ENCODE peak calls at places on chromosomes 3 and 15, in eight cellular contexts. Y is astrocyte of the hippocampus; V is NCI-H1436; G is HAP-1; T is KBM-7; Q is M059J; N is activated T-cell treated with anti-CD3 and anti-CD28 coated beads, Interleukin-2, amount 50 U/mL, for 72 hours; L is Right ventricle myocardium superior. R is an unnamed sample.

GRCh38 chr3:45904931-45905330 is 18.6 kb downstream of the CCR9 start:
- DNase-seq in Y (no peak), V (no peak), G (no peak), T (no peak), Q (no peak), N (peak; percentile 22), L (no peak), R (no peak)

GRCh38 chr3:43405888-43406636 is 119.7 kb downstream of the SNRK start:
- DNase-seq in Y (peak; percentile 78), V (no peak), G (no peak), T (no peak), Q (no peak), N (no peak), L (peak; percentile 48), R (no peak)

GRCh38 chr15:74962671-74963070 is 6.1 kb upstream of the RPP25 start:
- DNase-seq in Y (no peak), V (no peak), G (no peak), T (no peak), Q (no peak), N (no peak), L (no peak), R (no peak)

GRCh38 chr3:134423153-134423552 is 48.9 kb upstream of the AMOTL2 start:
- DNase-seq in Y (peak; percentile 65), V (peak; percentile 45), G (no peak), T (no peak), Q (peak; percentile 78), N (no peak), L (no peak), R (no peak)

GRCh38 chr3:113560845-113561623 is 28.7 kb downstream of the SIDT1 start:
- DNase-seq in Y (no peak), V (no peak), G (peak; percentile 5), T (no peak), Q (peak; percentile 69), N (no peak), L (no peak), R (no peak)

GRCh38 chr3:39407773-39408492 is 1.4 kb downstream of the RPSA start:
- DNase-seq in Y (no peak), V (no peak), G (no peak), T (no peak), Q (no peak), N (no peak), L (no peak), R (no peak)

GRCh38 chr15:44489464-44489863 is 47.5 kb upstream of the EIF3J start:
- DNase-seq in Y (peak; percentile 70), V (no peak), G (no peak), T (no peak), Q (peak; percentile 89), N (no peak), L (no peak), R (no peak)

GRCh38 chr15:96428742-96429141 is 98.2 kb downstream of the NR2F2 start:
- DNase-seq in Y (peak; percentile 69), V (no peak), G (no peak), T (no peak), Q (peak; percentile 97), N (no peak), L (no peak), R (no peak)

GRCh38 chr3:17840126-17840525 is 97.7 kb upstream of the TBC1D5 start:
- DNase-seq in Y (no peak), V (no peak), G (no peak), T (peak; percentile 42), Q (no peak), N (no peak), L (no peak), R (no peak)

GRCh38 chr3:73529280-73530029 is 95.3 kb downstream of the PDZRN3 start:
- DNase-seq in Y (peak; percentile 56), V (no peak), G (no peak), T (no peak), Q (no peak), N (no peak), L (no peak), R (no peak)

GRCh38 chr3:44439499-44440295 is 37.8 kb downstream of the ZNF445 start:
- DNase-seq in Y (peak; percentile 19), V (no peak), G (no peak), T (peak; percentile 100), Q (no peak), N (peak; percentile 82), L (peak; percentile 81), R (peak; percentile 55)

GRCh38 chr3:40873456-40873855 is 325.8 kb upstream of the CTNNB1 start:
- DNase-seq in Y (no peak), V (no peak), G (no peak), T (no peak), Q (no peak), N (no peak), L (no peak), R (no peak)

GRCh38 chr3:173653781-173654180 is 256.2 kb downstream of the NLGN1 start:
- DNase-seq in Y (no peak), V (no peak), G (no peak), T (no peak), Q (peak; percentile 29), N (no peak), L (no peak), R (no peak)

GRCh38 chr15:84684092-84684491 is 26.1 kb upstream of the NMB start:
- DNase-seq in Y (peak; percentile 22), V (no peak), G (no peak), T (no peak), Q (peak; percentile 47), N (no peak), L (no peak), R (no peak)

GRCh38 chr15:80604583-80605506 is 90.3 kb upstream of the ABHD17C start:
- DNase-seq in Y (peak; percentile 24), V (no peak), G (no peak), T (no peak), Q (peak; percentile 36), N (no peak), L (no peak), R (no peak)

GRCh38 chr3:104717828-104718196 is 648.9 kb upstream of the ALCAM start:
- DNase-seq in Y (no peak), V (no peak), G (no peak), T (peak; percentile 56), Q (peak; percentile 36), N (no peak), L (no peak), R (no peak)

GRCh38 chr3:150547045-150547753 is 612 bp downstream of the EIF2A start:
- DNase-seq in Y (no peak), V (peak; percentile 31), G (no peak), T (no peak), Q (no peak), N (no peak), L (no peak), R (no peak)

GRCh38 chr15:57777034-57777433 is 70.5 kb downstream of the POLR2M start:
- DNase-seq in Y (no peak), V (no peak), G (no peak), T (no peak), Q (no peak), N (no peak), L (no peak), R (no peak)

GRCh38 chr3:36650271-36650671 is 114.1 kb downstream of the DCLK3 start:
- DNase-seq in Y (peak; percentile 31), V (no peak), G (no peak), T (no peak), Q (peak; percentile 21), N (no peak), L (no peak), R (no peak)

GRCh38 chr15:47184405-47185221 is 532.7 kb upstream of the SEMA6D start:
- DNase-seq in Y (peak; percentile 55), V (peak; percentile 61), G (no peak), T (no peak), Q (peak; percentile 5), N (no peak), L (peak; percentile 29), R (no peak)

GRCh38 chr15:23422099-23422945 is 24.7 kb downstream of the GOLGA6L2 start:
- DNase-seq in Y (peak; percentile 20), V (no peak), G (no peak), T (no peak), Q (peak; percentile 48), N (no peak), L (no peak), R (no peak)